ENCODE peak calls at places on chromosomes 7 and 10, in five cellular contexts. O is activated CD8-positive, alpha-beta memory T cell treated with anti-CD3 and anti-CD28 coated beads for 4 hours; D is GM12891; W is NCI-H69; A is retina. B is an unnamed sample.

GRCh38 chr7:141113131-141113530 is 39.3 kb downstream of the TMEM178B start:
- DNase-seq in W (no peak), A (no peak), D (no peak), O (no peak), B (no peak)

GRCh38 chr10:13227031-13227430 is 7.1 kb downstream of the UCMA start:
- DNase-seq in W (no peak), O (no peak), A (no peak), D (no peak), B (no peak)

GRCh38 chr7:3309140-3309539 is 8.1 kb downstream of the SDK1 start:
- DNase-seq in O (no peak), A (no peak), W (peak; percentile 74), D (no peak), B (no peak)

GRCh38 chr7:112290065-112290464 is 83.6 kb downstream of the ZNF277 start:
- DNase-seq in W (no peak), O (no peak), D (no peak), A (no peak), B (no peak)

GRCh38 chr7:17405786-17406185 is 107.3 kb downstream of the AHR start:
- DNase-seq in A (no peak), O (no peak), W (no peak), D (no peak), B (no peak)

GRCh38 chr10:77084431-77085144 is 553.0 kb downstream of the KCNMA1 start:
- DNase-seq in O (no peak), W (no peak), A (no peak), D (no peak), B (no peak)

GRCh38 chr10:12780634-12781601 is 220.6 kb downstream of the CCDC3 start:
- DNase-seq in A (no peak), W (no peak), O (no peak), D (no peak), B (no peak)

GRCh38 chr7:75842836-75843446 is 29.3 kb upstream of the CCL24 start:
- DNase-seq in A (no peak), O (no peak), D (peak; percentile 32), W (no peak), B (no peak)

GRCh38 chr7:46393142-46393541 is 472.1 kb upstream of the IGFBP3 start:
- DNase-seq in W (no peak), D (no peak), O (no peak), A (no peak), B (no peak)

GRCh38 chr7:17558135-17558534 is 259.7 kb downstream of the AHR start:
- DNase-seq in W (peak; percentile 42), D (no peak), O (no peak), A (no peak), B (no peak)

B was measured in NCI-H510A treated with DMSO at 0.1 percent for 48 hours.